ENCODE peak calls at places on chromosomes 3 and 15, in seven cellular contexts. One of them, this sample, is unnamed. For H3K4me1, the result is how much of the 10 kb centered on the place peaks cover.

GRCh38 chr15:38690737-38691332 is 126.2 kb upstream of the RASGRP1 start:
- DNase-seq in CD8-positive, alpha-beta memory T cell: peak
- DNase-seq in body of pancreas: peak
- DNase-seq in thyroid gland: peak
- DNase-seq in A549: peak
- DNase-seq in cardiac muscle cell: peak
- DNase-seq in A673: peak
- DNase-seq in this sample: no peak

GRCh38 chr3:59809016-59809415 is 759.2 kb upstream of the CFAP20DC start:
- DNase-seq in CD8-positive, alpha-beta memory T cell: no peak
- DNase-seq in body of pancreas: no peak
- DNase-seq in thyroid gland: no peak
- DNase-seq in A549: peak
- DNase-seq in cardiac muscle cell: peak
- DNase-seq in A673: no peak
- DNase-seq in this sample: no peak

GRCh38 chr3:172249039-172249438 is 199.2 kb downstream of the GHSR start:
- DNase-seq in CD8-positive, alpha-beta memory T cell: no peak
- DNase-seq in body of pancreas: no peak
- DNase-seq in thyroid gland: no peak
- DNase-seq in A549: no peak
- DNase-seq in cardiac muscle cell: peak
- DNase-seq in A673: no peak
- DNase-seq in this sample: no peak

GRCh38 chr15:90801803-90802202 is 66.6 kb upstream of the FURIN start:
- DNase-seq in CD8-positive, alpha-beta memory T cell: no peak
- DNase-seq in body of pancreas: no peak
- DNase-seq in thyroid gland: no peak
- DNase-seq in A549: no peak
- DNase-seq in cardiac muscle cell: no peak
- DNase-seq in A673: no peak
- DNase-seq in this sample: no peak

GRCh38 chr3:70849911-70850699 is 537.7 kb upstream of the MDFIC2 start:
- DNase-seq in CD8-positive, alpha-beta memory T cell: no peak
- DNase-seq in body of pancreas: peak
- DNase-seq in thyroid gland: peak
- DNase-seq in A549: peak
- DNase-seq in cardiac muscle cell: peak
- DNase-seq in A673: peak
- DNase-seq in this sample: no peak

GRCh38 chr3:170222647-170223541 is 670 bp downstream of the PRKCI start:
- DNase-seq in CD8-positive, alpha-beta memory T cell: peak
- DNase-seq in body of pancreas: peak
- DNase-seq in thyroid gland: peak
- DNase-seq in A549: peak
- DNase-seq in cardiac muscle cell: peak
- DNase-seq in A673: peak
- DNase-seq in this sample: peak

GRCh38 chr3:30643763-30644462 is 37.5 kb downstream of the TGFBR2 start:
- DNase-seq in CD8-positive, alpha-beta memory T cell: peak
- DNase-seq in body of pancreas: no peak
- DNase-seq in thyroid gland: no peak
- DNase-seq in A549: no peak
- DNase-seq in cardiac muscle cell: no peak
- DNase-seq in A673: no peak
- DNase-seq in this sample: no peak

GRCh38 chr3:80688814-80689213 is 921.0 kb upstream of the ROBO1 start:
- DNase-seq in CD8-positive, alpha-beta memory T cell: no peak
- DNase-seq in body of pancreas: no peak
- DNase-seq in thyroid gland: no peak
- DNase-seq in A549: peak
- DNase-seq in cardiac muscle cell: peak
- DNase-seq in A673: peak
- DNase-seq in this sample: no peak

GRCh38 chr3:151946606-151947005 is 73.2 kb downstream of the SUCNR1 start:
- DNase-seq in CD8-positive, alpha-beta memory T cell: no peak
- DNase-seq in body of pancreas: no peak
- DNase-seq in thyroid gland: no peak
- DNase-seq in A549: no peak
- DNase-seq in cardiac muscle cell: no peak
- DNase-seq in A673: no peak
- DNase-seq in this sample: no peak

GRCh38 chr3:193134895-193135294 is 106.1 kb upstream of the PLAAT1 start:
- DNase-seq in CD8-positive, alpha-beta memory T cell: no peak
- DNase-seq in body of pancreas: no peak
- DNase-seq in thyroid gland: no peak
- DNase-seq in A549: no peak
- DNase-seq in cardiac muscle cell: peak
- DNase-seq in A673: peak
- DNase-seq in this sample: no peak

GRCh38 chr15:47670365-47670764 is 46.9 kb upstream of the SEMA6D start:
- DNase-seq in CD8-positive, alpha-beta memory T cell: no peak
- DNase-seq in body of pancreas: no peak
- DNase-seq in thyroid gland: no peak
- DNase-seq in A549: no peak
- DNase-seq in cardiac muscle cell: no peak
- DNase-seq in A673: peak
- DNase-seq in this sample: no peak

GRCh38 chr3:30607032-30607833 is 832 bp downstream of the TGFBR2 start:
- DNase-seq in CD8-positive, alpha-beta memory T cell: peak
- DNase-seq in body of pancreas: peak
- DNase-seq in thyroid gland: peak
- DNase-seq in A549: peak
- DNase-seq in cardiac muscle cell: peak
- DNase-seq in A673: peak
- DNase-seq in this sample: peak

GRCh38 chr15:77446840-77447390 is 26.2 kb downstream of the HMG20A start:
- DNase-seq in CD8-positive, alpha-beta memory T cell: no peak
- DNase-seq in body of pancreas: no peak
- DNase-seq in thyroid gland: no peak
- DNase-seq in A549: no peak
- DNase-seq in cardiac muscle cell: no peak
- DNase-seq in A673: no peak
- DNase-seq in this sample: no peak

GRCh38 chr15:58282060-58282708 is 144.0 kb downstream of the AQP9 start:
- DNase-seq in CD8-positive, alpha-beta memory T cell: no peak
- DNase-seq in body of pancreas: no peak
- DNase-seq in thyroid gland: no peak
- DNase-seq in A549: no peak
- DNase-seq in cardiac muscle cell: no peak
- DNase-seq in A673: no peak
- DNase-seq in this sample: no peak

GRCh38 chr15:99176757-99177156 is 71.9 kb downstream of the SYNM start:
- DNase-seq in CD8-positive, alpha-beta memory T cell: no peak
- DNase-seq in body of pancreas: no peak
- DNase-seq in thyroid gland: no peak
- DNase-seq in A549: no peak
- DNase-seq in cardiac muscle cell: no peak
- DNase-seq in A673: no peak
- DNase-seq in this sample: no peak

GRCh38 chr3:48501196-48501595 is 2.8 kb downstream of the SHISA5 start:
- DNase-seq in CD8-positive, alpha-beta memory T cell: no peak
- DNase-seq in body of pancreas: no peak
- DNase-seq in thyroid gland: no peak
- DNase-seq in A549: no peak
- DNase-seq in cardiac muscle cell: no peak
- DNase-seq in A673: no peak
- DNase-seq in this sample: no peak

GRCh38 chr3:8499181-8499611 is 2.4 kb upstream of the LMCD1 start:
- DNase-seq in CD8-positive, alpha-beta memory T cell: no peak
- DNase-seq in body of pancreas: peak
- DNase-seq in thyroid gland: peak
- DNase-seq in A549: no peak
- DNase-seq in cardiac muscle cell: peak
- DNase-seq in A673: no peak
- DNase-seq in this sample: no peak

GRCh38 chr15:63332367-63333078 is 49.1 kb downstream of the CA12 start:
- DNase-seq in CD8-positive, alpha-beta memory T cell: no peak
- DNase-seq in body of pancreas: no peak
- DNase-seq in thyroid gland: no peak
- DNase-seq in A549: peak
- DNase-seq in cardiac muscle cell: peak
- DNase-seq in A673: peak
- DNase-seq in this sample: no peak

GRCh38 chr3:48215466-48215865 is 7.8 kb upstream of the CAMP start:
- DNase-seq in CD8-positive, alpha-beta memory T cell: no peak
- DNase-seq in body of pancreas: peak
- DNase-seq in thyroid gland: peak
- DNase-seq in A549: no peak
- DNase-seq in cardiac muscle cell: peak
- DNase-seq in A673: no peak
- DNase-seq in this sample: no peak

GRCh38 chr3:183897606-183898384 is 13.1 kb upstream of the PARL start:
- DNase-seq in CD8-positive, alpha-beta memory T cell: no peak
- DNase-seq in body of pancreas: no peak
- DNase-seq in thyroid gland: no peak
- DNase-seq in A549: no peak
- DNase-seq in cardiac muscle cell: no peak
- DNase-seq in A673: no peak
- DNase-seq in this sample: no peak

GRCh38 chr3:140093742-140094141 is 158.8 kb downstream of the CLSTN2 start:
- DNase-seq in CD8-positive, alpha-beta memory T cell: no peak
- DNase-seq in body of pancreas: peak
- DNase-seq in thyroid gland: peak
- DNase-seq in A549: no peak
- DNase-seq in cardiac muscle cell: peak
- DNase-seq in A673: peak
- DNase-seq in this sample: no peak

GRCh38 chr3:172987268-172987667 is 153.8 kb downstream of the SPATA16 start:
- DNase-seq in CD8-positive, alpha-beta memory T cell: no peak
- DNase-seq in body of pancreas: no peak
- DNase-seq in thyroid gland: no peak
- DNase-seq in A549: peak
- DNase-seq in cardiac muscle cell: no peak
- DNase-seq in A673: peak
- DNase-seq in this sample: no peak

GRCh38 chr15:71951134-71951533 is 140.8 kb downstream of the NR2E3 start:
- DNase-seq in CD8-positive, alpha-beta memory T cell: no peak
- DNase-seq in body of pancreas: no peak
- DNase-seq in thyroid gland: no peak
- DNase-seq in A549: no peak
- DNase-seq in cardiac muscle cell: peak
- DNase-seq in A673: no peak
- DNase-seq in this sample: no peak

GRCh38 chr15:59798605-59798917 is 109.4 kb upstream of the BNIP2 start:
- DNase-seq in CD8-positive, alpha-beta memory T cell: no peak
- DNase-seq in body of pancreas: no peak
- DNase-seq in thyroid gland: no peak
- DNase-seq in A549: no peak
- DNase-seq in cardiac muscle cell: no peak
- DNase-seq in A673: no peak
- DNase-seq in this sample: no peak

GRCh38 chr15:59797756-59798604 is 108.9 kb upstream of the BNIP2 start:
- DNase-seq in CD8-positive, alpha-beta memory T cell: no peak
- DNase-seq in body of pancreas: no peak
- DNase-seq in thyroid gland: no peak
- DNase-seq in A549: no peak
- DNase-seq in cardiac muscle cell: no peak
- DNase-seq in A673: no peak
- DNase-seq in this sample: no peak

GRCh38 chr15:59801649-59802048 is 112.5 kb upstream of the BNIP2 start:
- DNase-seq in CD8-positive, alpha-beta memory T cell: no peak
- DNase-seq in body of pancreas: no peak
- DNase-seq in thyroid gland: no peak
- DNase-seq in A549: no peak
- DNase-seq in cardiac muscle cell: no peak
- DNase-seq in A673: no peak
- DNase-seq in this sample: no peak
- H3K4me1 ChIP-seq in CD8-positive, alpha-beta memory T cell: under half
- H3K4me1 ChIP-seq in body of pancreas: under half
- H3K4me1 ChIP-seq in thyroid gland: under half
- H3K4me1 ChIP-seq in A549: under half
- H3K4me1 ChIP-seq in cardiac muscle cell: under half
- H3K4me1 ChIP-seq in A673: under half
- H3K4me1 ChIP-seq in this sample: under half

GRCh38 chr3:110577856-110578255 is 493.8 kb upstream of the NECTIN3 start:
- DNase-seq in CD8-positive, alpha-beta memory T cell: no peak
- DNase-seq in body of pancreas: no peak
- DNase-seq in thyroid gland: no peak
- DNase-seq in A549: no peak
- DNase-seq in cardiac muscle cell: no peak
- DNase-seq in A673: no peak
- DNase-seq in this sample: no peak
- H3K4me1 ChIP-seq in CD8-positive, alpha-beta memory T cell: under half
- H3K4me1 ChIP-seq in body of pancreas: under half
- H3K4me1 ChIP-seq in thyroid gland: under half
- H3K4me1 ChIP-seq in A549: under half
- H3K4me1 ChIP-seq in cardiac muscle cell: under half
- H3K4me1 ChIP-seq in A673: under half
- H3K4me1 ChIP-seq in this sample: under half

GRCh38 chr15:36903195-36903594 is 197.2 kb downstream of the MEIS2 start:
- DNase-seq in CD8-positive, alpha-beta memory T cell: no peak
- DNase-seq in body of pancreas: no peak
- DNase-seq in thyroid gland: no peak
- DNase-seq in A549: no peak
- DNase-seq in cardiac muscle cell: no peak
- DNase-seq in A673: no peak
- DNase-seq in this sample: no peak
- H3K4me1 ChIP-seq in CD8-positive, alpha-beta memory T cell: under half
- H3K4me1 ChIP-seq in body of pancreas: under half
- H3K4me1 ChIP-seq in thyroid gland: under half
- H3K4me1 ChIP-seq in A549: under half
- H3K4me1 ChIP-seq in cardiac muscle cell: half or more
- H3K4me1 ChIP-seq in A673: under half
- H3K4me1 ChIP-seq in this sample: under half

DNA sequence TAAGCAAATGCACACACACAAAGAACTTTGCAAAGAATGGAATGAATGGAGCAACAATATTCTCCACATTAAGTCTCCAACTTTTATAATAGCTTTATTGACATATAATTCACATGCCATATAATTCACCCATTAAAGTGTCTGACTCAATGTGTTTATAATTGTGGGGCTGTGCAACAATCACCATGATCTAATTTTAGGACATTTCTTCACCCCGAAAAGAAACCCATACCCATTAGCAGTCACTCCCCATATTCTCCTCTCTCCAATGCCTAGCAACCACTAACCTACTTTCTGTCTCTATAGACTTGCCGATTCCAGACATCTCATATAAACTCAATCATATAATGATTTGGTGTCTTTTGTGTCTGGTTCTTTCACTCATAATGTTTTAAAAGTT is 22.6 kb downstream of the VGLL4 start:
- DNase-seq in CD8-positive, alpha-beta memory T cell: no peak
- DNase-seq in body of pancreas: no peak
- DNase-seq in thyroid gland: no peak
- DNase-seq in A549: no peak
- DNase-seq in cardiac muscle cell: no peak
- DNase-seq in A673: no peak
- DNase-seq in this sample: no peak
- H3K4me1 ChIP-seq in CD8-positive, alpha-beta memory T cell: under half
- H3K4me1 ChIP-seq in body of pancreas: half or more
- H3K4me1 ChIP-seq in thyroid gland: under half
- H3K4me1 ChIP-seq in A549: under half
- H3K4me1 ChIP-seq in cardiac muscle cell: under half
- H3K4me1 ChIP-seq in A673: under half
- H3K4me1 ChIP-seq in this sample: under half

DNA sequence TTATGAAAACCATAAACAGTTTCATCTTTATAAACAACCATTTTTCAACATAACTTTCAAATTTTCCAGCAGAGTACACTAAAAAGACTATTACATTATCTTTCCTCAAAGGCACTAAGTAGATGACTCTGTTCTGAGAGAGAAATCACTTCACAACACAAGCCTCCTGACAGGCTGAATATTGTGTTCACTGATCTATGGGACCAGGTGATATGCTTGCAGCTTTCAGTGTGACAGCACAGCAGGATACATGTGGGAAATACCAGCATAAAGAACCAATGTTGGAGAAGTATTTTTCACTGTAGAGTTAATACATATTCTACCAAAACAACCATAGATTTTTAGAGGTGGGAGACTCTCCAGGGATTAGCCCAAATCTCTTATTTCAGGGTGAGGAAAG is 350.6 kb downstream of the PLCL2 start:
- DNase-seq in CD8-positive, alpha-beta memory T cell: no peak
- DNase-seq in body of pancreas: no peak
- DNase-seq in thyroid gland: no peak
- DNase-seq in A549: no peak
- DNase-seq in cardiac muscle cell: no peak
- DNase-seq in A673: no peak
- DNase-seq in this sample: no peak
- H3K4me1 ChIP-seq in CD8-positive, alpha-beta memory T cell: under half
- H3K4me1 ChIP-seq in body of pancreas: under half
- H3K4me1 ChIP-seq in thyroid gland: under half
- H3K4me1 ChIP-seq in A549: under half
- H3K4me1 ChIP-seq in cardiac muscle cell: half or more
- H3K4me1 ChIP-seq in A673: under half
- H3K4me1 ChIP-seq in this sample: under half

This sample was measured in esophagus squamous epithelium.